ENCODE peak calls at places on chromosome 11, in ten cellular contexts. E is amniotic stem cell; H is prostate gland; L is activated T-cell treated with anti-CD3 and anti-CD28 coated beads for 1 hour; D is head of caudate nucleus; S is heart right ventricle; X is stimulated activated CD4-positive, alpha-beta T cell treated with anti-CD3 and anti-CD28 coated beads, Interleukin-1b, Interleukin-23, amount 100 ng/mL, for 1 hour; A is mammary epithelial cell; J is NCI-H345; Q is ACHN. Y is an unnamed sample.

GRCh38 chr11:26599421-26599820 is 27.4 kb upstream of the MUC15 start:
- DNase-seq in E (no peak), H (no peak), L (no peak), D (no peak), S (no peak), X (no peak), A (peak), J (no peak), Q (no peak), Y (no peak)

GRCh38 chr11:79045811-79046304 is 395.0 kb downstream of the TENM4 start:
- DNase-seq in E (no peak), H (no peak), L (no peak), D (peak), S (no peak), X (no peak), A (peak), J (no peak), Q (peak), Y (peak)

GRCh38 chr11:131186629-131187075 is 183.8 kb upstream of the NTM start:
- DNase-seq in E (no peak), H (no peak), L (no peak), D (no peak), S (peak), X (no peak), A (no peak), J (no peak), Q (no peak), Y (no peak)

GRCh38 chr11:74694536-74694935 is 36.7 kb downstream of the CHRDL2 start:
- DNase-seq in E (no peak), H (no peak), L (no peak), D (no peak), S (no peak), X (no peak), A (peak), J (no peak), Q (no peak), Y (peak)

GRCh38 chr11:121132211-121132976 is 31.4 kb downstream of the TECTA start:
- DNase-seq in E (no peak), H (no peak), L (no peak), D (no peak), S (no peak), X (no peak), A (no peak), J (no peak), Q (no peak), Y (no peak)

GRCh38 chr11:73402834-73403185 is 26.6 kb downstream of the RELT start:
- DNase-seq in E (no peak), H (no peak), L (no peak), D (no peak), S (no peak), X (no peak), A (no peak), J (no peak), Q (peak), Y (peak)

GRCh38 chr11:63537293-63538101 is 889 bp downstream of the PLAAT4 start:
- DNase-seq in E (no peak), H (peak), L (no peak), D (peak), S (peak), X (no peak), A (no peak), J (no peak), Q (peak), Y (peak)

GRCh38 chr11:12840871-12841516 is 166.8 kb downstream of the TEAD1 start:
- DNase-seq in E (no peak), H (no peak), L (no peak), D (no peak), S (no peak), X (no peak), A (peak), J (no peak), Q (no peak), Y (no peak)

GRCh38 chr11:1569251-1569780 is 2.8 kb downstream of the DUSP8 start:
- DNase-seq in E (no peak), H (no peak), L (no peak), D (peak), S (no peak), X (no peak), A (no peak), J (no peak), Q (no peak), Y (no peak)

GRCh38 chr11:85195934-85196333 is 431.2 kb downstream of the DLG2 start:
- DNase-seq in E (no peak), H (no peak), L (no peak), D (no peak), S (no peak), X (no peak), A (no peak), J (no peak), Q (no peak), Y (no peak)

GRCh38 chr11:20036625-20037335 is 123.5 kb downstream of the DBX1 start:
- DNase-seq in E (no peak), H (no peak), L (no peak), D (no peak), S (no peak), X (no peak), A (no peak), J (no peak), Q (no peak), Y (no peak)

GRCh38 chr11:80722616-80723015 is 1281.8 kb upstream of the TENM4 start:
- DNase-seq in E (no peak), H (no peak), L (no peak), D (no peak), S (no peak), X (no peak), A (peak), J (no peak), Q (no peak), Y (no peak)

GRCh38 chr11:46920709-46921108 is 2.4 kb upstream of the LRP4 start:
- DNase-seq in E (peak), H (no peak), L (no peak), D (no peak), S (no peak), X (no peak), A (peak), J (no peak), Q (peak), Y (peak)

GRCh38 chr11:117814766-117815261 is 9.7 kb downstream of the FXYD2 start:
- DNase-seq in E (no peak), H (peak), L (peak), D (peak), S (peak), X (no peak), A (no peak), J (peak), Q (peak), Y (peak)

GRCh38 chr11:87036756-87037449 is 831 bp upstream of the TMEM135 start:
- DNase-seq in E (no peak), H (no peak), L (no peak), D (no peak), S (no peak), X (no peak), A (no peak), J (no peak), Q (peak), Y (no peak)

GRCh38 chr11:61972796-61973602 is 5.6 kb upstream of the FTH1 start:
- DNase-seq in E (peak), H (peak), L (no peak), D (peak), S (no peak), X (no peak), A (peak), J (no peak), Q (peak), Y (peak)

GRCh38 chr11:116072776-116073175 is 568.6 kb upstream of the CADM1 start:
- DNase-seq in E (no peak), H (no peak), L (no peak), D (no peak), S (no peak), X (no peak), A (no peak), J (peak), Q (peak), Y (no peak)

GRCh38 chr11:54832676-54833075 is 126.0 kb downstream of the OR4A5 start:
- DNase-seq in E (no peak), H (no peak), L (no peak), D (no peak), S (no peak), X (no peak), A (no peak), J (no peak), Q (no peak), Y (no peak)

GRCh38 chr11:833114-833791 is 501 bp downstream of the CD151 start:
- DNase-seq in E (no peak), H (no peak), L (no peak), D (no peak), S (peak), X (no peak), A (peak), J (peak), Q (no peak), Y (peak)

GRCh38 chr11:70244698-70245097 is 25.8 kb upstream of the PPFIA1 start:
- DNase-seq in E (no peak), H (no peak), L (no peak), D (no peak), S (no peak), X (no peak), A (peak), J (no peak), Q (no peak), Y (peak)

Y was measured in kidney tubule cell.